ENCODE peak calls at places on chromosomes 16 and 17, in ten cellular contexts. A is NCI-H748 treated with DMSO at 0.1 percent for 48 hours; W is NCI-H1417; M is GM23338; S is dorsolateral prefrontal cortex; R is stimulated activated CD8-positive, alpha-beta memory T cell treated with anti-CD3 and anti-CD28 coated beads, Interleukin-7, amount 100 ng/mL, for 24 hours; D is activated CD4-positive, alpha-beta T cell treated with anti-CD3 and anti-CD28 coated beads, Interleukin-2, amount 50 U/mL, for 1 hour; N is OCI-LY7; E is HFFc6; J is stimulated activated CD4-positive, alpha-beta T cell treated with anti-CD3 and anti-CD28 coated beads, Interleukin-1b, Interleukin-23, amount 100 ng/mL, for 4 hours. V is an unnamed sample.

GRCh38 chr16:14400285-14400977 is 229.6 kb downstream of the PARN start:
- DNase-seq in A (no peak), W (no peak), M (no peak), S (no peak), R (no peak), D (no peak), N (no peak), E (no peak), J (no peak), V (no peak)

GRCh38 chr16:72291531-72291981 is 119.6 kb upstream of the PMFBP1 start:
- DNase-seq in A (no peak), W (no peak), M (no peak), S (no peak), R (no peak), D (no peak), N (no peak), E (peak; percentile 97), J (no peak), V (no peak)

GRCh38 chr16:4319454-4319853 is 3.6 kb downstream of the GLIS2 start:
- DNase-seq in A (no peak), W (no peak), M (no peak), S (no peak), R (peak; percentile 26), D (peak; percentile 46), N (peak; percentile 21), E (no peak), J (no peak), V (peak; percentile 74)

GRCh38 chr16:66242672-66243071 is 123.8 kb upstream of the CDH5 start:
- DNase-seq in A (no peak), W (no peak), M (no peak), S (no peak), R (no peak), D (no peak), N (no peak), E (no peak), J (no peak), V (no peak)

GRCh38 chr16:10990378-10990777 is 46.0 kb downstream of the CLEC16A start:
- DNase-seq in A (no peak), W (peak; percentile 3), M (no peak), S (no peak), R (no peak), D (no peak), N (no peak), E (no peak), J (no peak), V (no peak)

GRCh38 chr17:77182205-77182604 is 41.4 kb downstream of the SEC14L1 start:
- DNase-seq in A (no peak), W (no peak), M (no peak), S (no peak), R (no peak), D (no peak), N (peak; percentile 26), E (no peak), J (no peak), V (no peak)

GRCh38 chr16:57663917-57664661 is 4.0 kb upstream of the ADGRG3 start:
- DNase-seq in A (no peak), W (no peak), M (no peak), S (no peak), R (no peak), D (no peak), N (no peak), E (no peak), J (no peak), V (no peak)

GRCh38 chr17:27553019-27553511 is 77.9 kb upstream of the LGALS9 start:
- DNase-seq in A (no peak), W (no peak), M (no peak), S (no peak), R (no peak), D (no peak), N (no peak), E (no peak), J (no peak), V (no peak)

GRCh38 chr17:59668816-59669215 is 38.4 kb downstream of the PTRH2 start:
- DNase-seq in A (no peak), W (no peak), M (no peak), S (no peak), R (no peak), D (no peak), N (no peak), E (peak; percentile 89), J (no peak), V (no peak)

GRCh38 chr16:483351-484075 is 44.0 kb upstream of the CAPN15 start:
- DNase-seq in A (no peak), W (no peak), M (peak; percentile 54), S (no peak), R (no peak), D (no peak), N (no peak), E (no peak), J (no peak), V (no peak)

GRCh38 chr17:65025288-65025687 is 31.3 kb downstream of the GNA13 start:
- DNase-seq in A (no peak), W (no peak), M (no peak), S (no peak), R (no peak), D (no peak), N (no peak), E (no peak), J (no peak), V (no peak)

GRCh38 chr17:31472137-31472536 is 80.7 kb downstream of the RAB11FIP4 start:
- DNase-seq in A (no peak), W (no peak), M (no peak), S (peak; percentile 52), R (no peak), D (no peak), N (no peak), E (no peak), J (no peak), V (no peak)

GRCh38 chr17:18140648-18141047 is 32.1 kb downstream of the MYO15A start:
- DNase-seq in A (no peak), W (no peak), M (no peak), S (no peak), R (no peak), D (no peak), N (no peak), E (no peak), J (no peak), V (no peak)

GRCh38 chr17:57502696-57503307 is 242.3 kb downstream of the CCDC182 start:
- DNase-seq in A (no peak), W (peak; percentile 78), M (no peak), S (no peak), R (no peak), D (no peak), N (no peak), E (no peak), J (no peak), V (no peak)

GRCh38 chr16:65731840-65732239 is 610.0 kb upstream of the CDH11 start:
- DNase-seq in A (no peak), W (no peak), M (no peak), S (no peak), R (no peak), D (no peak), N (no peak), E (no peak), J (no peak), V (no peak)

GRCh38 chr16:67804853-67805542 is 1.4 kb downstream of the RANBP10 start:
- DNase-seq in A (no peak), W (no peak), M (no peak), S (no peak), R (no peak), D (no peak), N (no peak), E (peak; percentile 8), J (no peak), V (no peak)

GRCh38 chr17:31594416-31594815 is 202.9 kb downstream of the RAB11FIP4 start:
- DNase-seq in A (no peak), W (no peak), M (no peak), S (no peak), R (no peak), D (no peak), N (no peak), E (no peak), J (no peak), V (no peak)

GRCh38 chr17:946510-947236 is 32.9 kb downstream of the NXN start:
- DNase-seq in A (no peak), W (no peak), M (no peak), S (no peak), R (no peak), D (no peak), N (no peak), E (no peak), J (no peak), V (no peak)